ENCODE peak calls at places on chromosome 1, in nine cellular contexts. G, A, E, H, Z, K, U, P and J are unnamed samples.

GRCh38 chr1:116268211-116268610 is 104.8 kb upstream of the ATP1A1 start:
- DNase-seq in A (no peak), E (no peak), G (peak; percentile 4), U (no peak), K (no peak), H (no peak), P (no peak), Z (no peak), J (no peak)

GRCh38 chr1:20742671-20743070 is 10.2 kb upstream of the SH2D5 start:
- DNase-seq in Z (no peak), H (no peak), E (no peak), P (no peak), A (no peak), G (no peak), K (no peak), U (no peak), J (no peak)

GRCh38 chr1:7117599-7118281 is 332.5 kb downstream of the CAMTA1 start:
- DNase-seq in Z (peak; percentile 87), P (no peak), E (no peak), H (no peak), K (no peak), U (no peak), A (peak; percentile 85), G (peak; percentile 46), J (no peak)

GRCh38 chr1:37862330-37862729 is 2.9 kb upstream of the MTF1 start:
- DNase-seq in U (peak; percentile 43), P (peak; percentile 69), H (peak; percentile 78), G (peak; percentile 18), K (no peak), Z (no peak), E (no peak), A (no peak), J (no peak)

GRCh38 chr1:24905979-24906720 is 23.9 kb downstream of the RUNX3 start:
- DNase-seq in Z (no peak), U (no peak), G (no peak), H (no peak), E (no peak), P (no peak), K (no peak), A (no peak), J (no peak)

GRCh38 chr1:17207966-17208418 is 3.1 kb downstream of the PADI1 start:
- DNase-seq in G (peak; percentile 70), U (peak; percentile 47), H (peak; percentile 61), K (no peak), P (no peak), Z (no peak), E (peak; percentile 72), A (peak; percentile 63), J (no peak)

GRCh38 chr1:181102841-181103240 is 14.3 kb downstream of the IER5 start:
- DNase-seq in Z (no peak), A (no peak), P (no peak), K (no peak), H (no peak), U (no peak), G (no peak), E (no peak), J (no peak)

GRCh38 chr1:108075055-108075454 is 110.1 kb upstream of the VAV3 start:
- DNase-seq in U (peak; percentile 24), H (no peak), E (peak; percentile 8), G (no peak), P (no peak), Z (no peak), A (no peak), K (no peak), J (no peak)

GRCh38 chr1:179883739-179884138 is 1.7 kb downstream of the TOR1AIP1 start:
- DNase-seq in A (no peak), H (no peak), E (peak; percentile 56), G (no peak), U (no peak), P (peak; percentile 45), Z (peak; percentile 80), K (peak; percentile 44), J (no peak)

GRCh38 chr1:40394456-40395172 is 21.1 kb downstream of the SMAP2 start:
- DNase-seq in E (no peak), P (no peak), A (no peak), Z (no peak), G (no peak), H (no peak), K (no peak), U (no peak), J (no peak)

GRCh38 chr1:6535214-6535613 is 19.1 kb downstream of the NOL9 start:
- DNase-seq in U (no peak), G (no peak), E (no peak), Z (no peak), P (no peak), A (no peak), H (no peak), K (no peak), J (no peak)

GRCh38 chr1:58884706-58885661 is 101.1 kb upstream of the JUN start:
- DNase-seq in E (no peak), H (no peak), U (no peak), G (no peak), K (no peak), Z (no peak), P (peak; percentile 98), A (no peak), J (no peak)

DNA sequence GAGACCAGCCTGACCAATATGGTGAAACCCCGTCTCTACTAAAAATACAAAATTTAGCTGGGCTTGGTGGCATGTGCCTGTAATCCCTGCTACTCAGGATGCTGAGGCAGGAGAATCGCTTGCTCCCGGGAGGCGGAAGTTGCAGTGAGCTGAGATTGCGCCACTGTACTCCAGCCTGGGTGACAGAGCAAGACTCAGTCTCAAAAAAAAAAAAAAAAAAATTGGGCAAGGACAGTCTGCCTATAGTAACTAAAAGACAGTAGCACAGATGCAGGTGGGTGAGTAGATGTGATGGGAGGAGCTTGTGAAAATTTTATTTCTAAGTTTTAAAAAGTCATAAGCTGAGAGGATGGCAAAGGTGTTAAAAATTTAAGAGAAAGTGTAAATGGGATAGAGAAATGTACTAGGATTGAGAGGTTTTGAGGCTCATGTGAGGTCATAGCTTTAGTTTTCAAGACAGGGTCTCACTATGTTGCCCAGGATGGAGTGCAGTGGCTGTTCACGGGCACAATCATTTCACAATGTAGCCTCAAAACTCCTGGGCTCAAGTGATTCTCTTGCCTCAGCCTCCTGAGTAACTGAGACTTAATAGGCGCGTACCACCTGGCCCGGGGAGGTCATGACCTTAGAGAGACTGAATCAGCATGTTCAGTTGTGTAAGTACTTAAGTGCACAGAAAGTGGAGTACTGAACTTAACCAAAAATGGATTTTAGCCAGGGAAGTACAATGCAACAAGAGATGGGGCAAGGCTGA is 33.7 kb downstream of the PTP4A2 start:
- DNase-seq in K (no peak), Z (no peak), H (no peak), A (no peak), G (no peak), U (peak; percentile 84), P (peak; percentile 14), E (no peak), J (no peak)
- TF ChIP-seq REST in K (no peak), Z (no peak), H (no peak), A (no peak), G (no peak), U (no peak), P (no peak), E (no peak), J (no peak)

DNA sequence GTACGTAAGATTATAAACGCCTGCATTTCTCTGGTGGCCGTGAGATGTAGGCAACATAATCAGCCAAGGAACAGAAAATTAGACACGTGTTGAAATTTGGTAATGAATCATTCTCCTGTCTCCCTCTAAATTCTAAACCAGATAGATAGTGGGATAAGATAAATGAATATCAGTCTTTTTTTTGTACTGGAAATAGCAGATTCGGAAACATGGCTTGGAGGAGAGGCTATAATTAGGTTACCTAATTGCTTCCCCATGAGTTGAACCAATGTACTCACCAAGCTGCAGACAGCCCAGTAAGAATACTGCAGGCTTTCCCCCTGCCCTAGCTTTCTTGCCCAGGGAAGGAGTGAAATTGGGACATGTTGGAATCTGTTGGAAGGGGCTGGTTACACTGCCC is 172.4 kb downstream of the TGFB2 start:
- DNase-seq in H (no peak), U (no peak), G (no peak), A (no peak), P (no peak), E (no peak), Z (no peak), K (no peak), J (peak; percentile 52)
- TF ChIP-seq REST in H (no peak), U (no peak), G (no peak), A (no peak), P (no peak), E (no peak), Z (no peak), K (no peak), J (no peak)

GRCh38 chr1:99964806-99965205 is 5.0 kb upstream of the SLC35A3 start:
- DNase-seq in G (no peak), P (peak; percentile 7), H (no peak), U (no peak), E (no peak), K (no peak), Z (peak; percentile 24), A (no peak), J (no peak)
- TF ChIP-seq REST in G (no peak), P (no peak), H (no peak), U (no peak), E (no peak), K (no peak), Z (no peak), A (no peak), J (no peak)

GRCh38 chr1:31593136-31593665 is 16.9 kb downstream of the TINAGL1 start:
- DNase-seq in E (no peak), Z (no peak), K (no peak), G (no peak), P (no peak), A (no peak), H (no peak), U (no peak), J (no peak)

GRCh38 chr1:31592132-31592531 is 15.8 kb downstream of the TINAGL1 start:
- DNase-seq in U (no peak), Z (no peak), P (no peak), A (no peak), E (no peak), K (no peak), H (no peak), G (no peak), J (no peak)

GRCh38 chr1:31588751-31589515 is 12.6 kb downstream of the TINAGL1 start:
- DNase-seq in A (no peak), G (no peak), Z (peak; percentile 76), K (no peak), U (no peak), E (no peak), H (no peak), P (no peak), J (no peak)

GRCh38 chr1:31593770-31594632 is 17.7 kb downstream of the TINAGL1 start:
- DNase-seq in Z (peak; percentile 94), P (peak; percentile 62), H (peak; percentile 47), A (peak; percentile 68), G (peak; percentile 67), E (peak; percentile 26), U (peak; percentile 15), K (peak; percentile 77), J (peak; percentile 76)

DNA sequence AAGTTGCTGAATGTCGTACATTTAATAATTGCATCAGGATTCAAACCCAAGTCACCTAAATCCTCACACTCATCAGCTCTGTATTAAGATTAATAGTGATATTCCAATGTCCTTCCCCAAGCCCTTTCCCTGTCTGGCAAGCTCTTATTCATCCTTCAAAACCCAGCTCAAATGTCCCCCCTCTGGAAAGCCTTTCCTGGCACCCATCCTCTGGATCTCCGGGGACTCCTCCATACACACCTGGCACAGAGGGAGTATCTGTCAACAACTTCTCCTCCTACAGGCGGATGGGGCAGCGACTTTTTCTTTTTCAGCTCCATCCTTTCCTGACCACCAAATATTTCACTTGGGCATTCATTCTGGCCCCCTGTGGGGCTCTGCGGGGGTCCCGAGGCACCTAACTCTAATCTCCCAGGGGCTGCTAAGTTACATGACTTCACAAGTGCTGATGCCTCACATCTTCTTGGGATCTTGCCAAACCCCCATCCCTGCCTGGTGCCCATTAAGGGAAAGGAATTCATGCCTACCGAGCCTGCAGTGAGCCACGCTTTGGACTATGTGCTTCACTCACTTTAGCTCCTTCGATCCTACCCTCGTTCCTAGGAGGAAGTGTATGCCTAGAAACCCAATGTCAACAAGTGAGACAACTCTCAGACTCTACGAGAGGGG is 15.2 kb downstream of the TINAGL1 start:
- DNase-seq in K (no peak), H (no peak), U (no peak), E (no peak), P (no peak), Z (no peak), G (no peak), A (no peak), J (peak; percentile 20)
- TF ChIP-seq REST in K (no peak), H (no peak), U (no peak), E (no peak), P (no peak), Z (no peak), G (no peak), A (no peak), J (no peak)